ENCODE peak calls at places on chromosomes 11 and 22, in six cellular contexts. One of them, this sample, is unnamed.

GRCh38 chr11:68342459-68343158 is 30.2 kb downstream of the LRP5 start:
- DNase-seq in neuronal stem cell: no peak
- DNase-seq in IMR-90: no peak
- DNase-seq in H1: peak; percentile 29
- DNase-seq in mesenchymal stem cell: peak; percentile 19
- DNase-seq in trophoblast cell: peak; percentile 88
- DNase-seq in this sample: peak; percentile 90

GRCh38 chr11:11899401-11899800 is 57.6 kb downstream of the USP47 start:
- DNase-seq in neuronal stem cell: no peak
- DNase-seq in IMR-90: no peak
- DNase-seq in H1: no peak
- DNase-seq in mesenchymal stem cell: no peak
- DNase-seq in trophoblast cell: no peak
- DNase-seq in this sample: peak; percentile 58

GRCh38 chr22:19854778-19855503 is at the start of the genes GNB1L and RTL10:
- DNase-seq in neuronal stem cell: peak; percentile 95
- DNase-seq in IMR-90: peak; percentile 96
- DNase-seq in H1: peak; percentile 70
- DNase-seq in mesenchymal stem cell: peak; percentile 96
- DNase-seq in trophoblast cell: peak; percentile 96
- DNase-seq in this sample: peak; percentile 97

GRCh38 chr22:23683545-23683944 is 7.3 kb upstream of the RGL4 start:
- DNase-seq in neuronal stem cell: no peak
- DNase-seq in IMR-90: no peak
- DNase-seq in H1: no peak
- DNase-seq in mesenchymal stem cell: no peak
- DNase-seq in trophoblast cell: no peak
- DNase-seq in this sample: no peak

GRCh38 chr11:36300651-36301050 is 4.6 kb downstream of the PRR5L start:
- DNase-seq in neuronal stem cell: no peak
- DNase-seq in IMR-90: peak; percentile 17
- DNase-seq in H1: no peak
- DNase-seq in mesenchymal stem cell: no peak
- DNase-seq in trophoblast cell: no peak
- DNase-seq in this sample: no peak

GRCh38 chr11:77590194-77590591 is 440 bp downstream of the AQP11 start:
- DNase-seq in neuronal stem cell: peak; percentile 17
- DNase-seq in IMR-90: peak; percentile 46
- DNase-seq in H1: no peak
- DNase-seq in mesenchymal stem cell: peak; percentile 55
- DNase-seq in trophoblast cell: peak; percentile 58
- DNase-seq in this sample: peak; percentile 78

GRCh38 chr11:61480936-61481335 is 27.6 kb upstream of the LRRC10B start:
- DNase-seq in neuronal stem cell: peak; percentile 93
- DNase-seq in IMR-90: no peak
- DNase-seq in H1: no peak
- DNase-seq in mesenchymal stem cell: peak; percentile 40
- DNase-seq in trophoblast cell: no peak
- DNase-seq in this sample: peak; percentile 97

GRCh38 chr11:125108469-125108868 is 3.0 kb downstream of the TMEM218 start:
- DNase-seq in neuronal stem cell: no peak
- DNase-seq in IMR-90: peak; percentile 67
- DNase-seq in H1: no peak
- DNase-seq in mesenchymal stem cell: no peak
- DNase-seq in trophoblast cell: no peak
- DNase-seq in this sample: no peak

GRCh38 chr22:19430890-19431541 is 517 bp downstream of the HIRA start:
- DNase-seq in neuronal stem cell: peak; percentile 39
- DNase-seq in IMR-90: peak; percentile 19
- DNase-seq in H1: no peak
- DNase-seq in mesenchymal stem cell: peak; percentile 59
- DNase-seq in trophoblast cell: no peak
- DNase-seq in this sample: peak; percentile 82

GRCh38 chr11:68051191-68052136 is 12.6 kb downstream of the TCIRG1 start:
- DNase-seq in neuronal stem cell: no peak
- DNase-seq in IMR-90: no peak
- DNase-seq in H1: no peak
- DNase-seq in mesenchymal stem cell: no peak
- DNase-seq in trophoblast cell: no peak
- DNase-seq in this sample: peak; percentile 23

GRCh38 chr11:66324626-66325025 is 7.8 kb upstream of the CD248 start:
- DNase-seq in neuronal stem cell: no peak
- DNase-seq in IMR-90: no peak
- DNase-seq in H1: no peak
- DNase-seq in mesenchymal stem cell: peak; percentile 49
- DNase-seq in trophoblast cell: no peak
- DNase-seq in this sample: peak; percentile 53

GRCh38 chr11:115924744-115925567 is 420.7 kb upstream of the CADM1 start:
- DNase-seq in neuronal stem cell: no peak
- DNase-seq in IMR-90: peak; percentile 95
- DNase-seq in H1: no peak
- DNase-seq in mesenchymal stem cell: no peak
- DNase-seq in trophoblast cell: peak; percentile 30
- DNase-seq in this sample: no peak

GRCh38 chr22:27581688-27582087 is 219.9 kb downstream of the MN1 start:
- DNase-seq in neuronal stem cell: no peak
- DNase-seq in IMR-90: peak; percentile 17
- DNase-seq in H1: no peak
- DNase-seq in mesenchymal stem cell: no peak
- DNase-seq in trophoblast cell: no peak
- DNase-seq in this sample: no peak

GRCh38 chr11:33211153-33211552 is 46.0 kb upstream of the HIPK3 start:
- DNase-seq in neuronal stem cell: no peak
- DNase-seq in IMR-90: no peak
- DNase-seq in H1: no peak
- DNase-seq in mesenchymal stem cell: no peak
- DNase-seq in trophoblast cell: no peak
- DNase-seq in this sample: no peak

GRCh38 chr11:35106595-35106994 is 32.4 kb upstream of the CD44 start:
- DNase-seq in neuronal stem cell: no peak
- DNase-seq in IMR-90: no peak
- DNase-seq in H1: no peak
- DNase-seq in mesenchymal stem cell: no peak
- DNase-seq in trophoblast cell: no peak
- DNase-seq in this sample: no peak

GRCh38 chr11:64876226-64876750 is 2.1 kb downstream of the EHD1 start:
- DNase-seq in neuronal stem cell: no peak
- DNase-seq in IMR-90: no peak
- DNase-seq in H1: no peak
- DNase-seq in mesenchymal stem cell: no peak
- DNase-seq in trophoblast cell: no peak
- DNase-seq in this sample: no peak

GRCh38 chr11:114319716-114320328 is 23.6 kb downstream of the NNMT start:
- DNase-seq in neuronal stem cell: no peak
- DNase-seq in IMR-90: no peak
- DNase-seq in H1: no peak
- DNase-seq in mesenchymal stem cell: no peak
- DNase-seq in trophoblast cell: no peak
- DNase-seq in this sample: peak; percentile 37

GRCh38 chr11:70759846-70760245 is 361.5 kb downstream of the CTTN start:
- DNase-seq in neuronal stem cell: no peak
- DNase-seq in IMR-90: no peak
- DNase-seq in H1: no peak
- DNase-seq in mesenchymal stem cell: no peak
- DNase-seq in trophoblast cell: peak; percentile 41
- DNase-seq in this sample: no peak

GRCh38 chr11:43947815-43948214 is 5.4 kb downstream of the C11orf96 start:
- DNase-seq in neuronal stem cell: no peak
- DNase-seq in IMR-90: no peak
- DNase-seq in H1: no peak
- DNase-seq in mesenchymal stem cell: no peak
- DNase-seq in trophoblast cell: no peak
- DNase-seq in this sample: no peak

GRCh38 chr22:43481528-43482309 is 69.9 kb downstream of the MPPED1 start:
- DNase-seq in neuronal stem cell: no peak
- DNase-seq in IMR-90: no peak
- DNase-seq in H1: no peak
- DNase-seq in mesenchymal stem cell: no peak
- DNase-seq in trophoblast cell: no peak
- DNase-seq in this sample: peak; percentile 43

GRCh38 chr11:125944350-125945010 is 1.4 kb upstream of the VSIG10L2 start:
- DNase-seq in neuronal stem cell: no peak
- DNase-seq in IMR-90: no peak
- DNase-seq in H1: no peak
- DNase-seq in mesenchymal stem cell: no peak
- DNase-seq in trophoblast cell: no peak
- DNase-seq in this sample: no peak

GRCh38 chr11:131409307-131409706 is 38.9 kb downstream of the NTM start:
- DNase-seq in neuronal stem cell: no peak
- DNase-seq in IMR-90: no peak
- DNase-seq in H1: no peak
- DNase-seq in mesenchymal stem cell: no peak
- DNase-seq in trophoblast cell: peak; percentile 7
- DNase-seq in this sample: peak; percentile 21

GRCh38 chr22:16845465-16845864 is 20.3 kb upstream of the XKR3 start:
- DNase-seq in neuronal stem cell: no peak
- DNase-seq in IMR-90: no peak
- DNase-seq in H1: no peak
- DNase-seq in mesenchymal stem cell: no peak
- DNase-seq in trophoblast cell: no peak
- DNase-seq in this sample: no peak

GRCh38 chr11:104594228-104594958 is 303.9 kb downstream of the CASP12 start:
- DNase-seq in neuronal stem cell: no peak
- DNase-seq in IMR-90: peak; percentile 39
- DNase-seq in H1: no peak
- DNase-seq in mesenchymal stem cell: no peak
- DNase-seq in trophoblast cell: no peak
- DNase-seq in this sample: no peak

GRCh38 chr11:113533425-113533698 is 58.2 kb upstream of the DRD2 start:
- DNase-seq in neuronal stem cell: no peak
- DNase-seq in IMR-90: no peak
- DNase-seq in H1: no peak
- DNase-seq in mesenchymal stem cell: no peak
- DNase-seq in trophoblast cell: no peak
- DNase-seq in this sample: no peak

GRCh38 chr22:50112151-50113118 is 22.6 kb downstream of the MOV10L1 start:
- DNase-seq in neuronal stem cell: no peak
- DNase-seq in IMR-90: peak; percentile 86
- DNase-seq in H1: no peak
- DNase-seq in mesenchymal stem cell: peak; percentile 89
- DNase-seq in trophoblast cell: no peak
- DNase-seq in this sample: peak; percentile 9

GRCh38 chr11:132822294-132822693 is 710.0 kb downstream of the OPCML start:
- DNase-seq in neuronal stem cell: no peak
- DNase-seq in IMR-90: no peak
- DNase-seq in H1: no peak
- DNase-seq in mesenchymal stem cell: no peak
- DNase-seq in trophoblast cell: no peak
- DNase-seq in this sample: no peak
- H3K4me2 ChIP-seq in neuronal stem cell: no peak overlapping the region
- H3K4me2 ChIP-seq in IMR-90: no peak overlapping the region
- H3K4me2 ChIP-seq in H1: no peak overlapping the region
- H3K4me2 ChIP-seq in mesenchymal stem cell: no peak overlapping the region
- H3K4me2 ChIP-seq in trophoblast cell: no peak overlapping the region
- H3K4me2 ChIP-seq in this sample: no peak overlapping the region

GRCh38 chr11:86981777-86982540 is 26.8 kb upstream of the FZD4 start:
- DNase-seq in neuronal stem cell: no peak
- DNase-seq in IMR-90: no peak
- DNase-seq in H1: no peak
- DNase-seq in mesenchymal stem cell: no peak
- DNase-seq in trophoblast cell: no peak
- DNase-seq in this sample: no peak
- H3K18ac ChIP-seq in neuronal stem cell: no peak overlapping the region
- H3K18ac ChIP-seq in IMR-90: no peak overlapping the region
- H3K18ac ChIP-seq in H1: no peak overlapping the region
- H3K18ac ChIP-seq in mesenchymal stem cell: no peak overlapping the region
- H3K18ac ChIP-seq in trophoblast cell: no peak overlapping the region
- H3K18ac ChIP-seq in this sample: no peak overlapping the region

DNA sequence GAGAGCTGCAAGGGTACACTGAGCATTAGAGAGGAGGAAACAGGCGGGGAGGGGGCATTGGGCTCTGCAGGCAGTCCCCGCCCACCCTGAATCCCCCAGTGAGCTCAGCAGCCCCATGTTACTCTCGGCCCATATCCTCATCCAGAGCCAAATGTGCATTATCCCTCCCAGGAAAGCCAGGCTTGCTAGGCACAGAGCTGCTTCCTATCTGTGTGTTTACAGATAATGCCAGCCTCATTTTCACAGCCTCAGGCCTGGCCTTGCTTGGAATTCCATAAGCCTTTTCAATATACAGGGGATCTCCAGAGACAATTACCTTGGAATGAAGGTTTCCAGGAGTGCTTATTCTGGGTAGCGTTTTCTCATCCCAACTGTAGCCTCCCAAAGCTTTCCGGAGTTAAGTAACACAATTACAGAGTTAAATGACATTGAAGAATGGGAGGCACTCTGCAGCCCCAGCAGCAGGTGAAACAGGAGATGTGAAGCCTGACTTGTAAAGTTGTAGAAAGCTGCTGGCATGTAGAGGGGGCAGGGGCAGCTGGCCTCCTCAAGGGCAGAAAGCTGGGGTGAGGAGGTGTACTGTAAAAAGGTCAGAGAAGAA is 91.5 kb upstream of the TBCEL start:
- DNase-seq in neuronal stem cell: no peak
- DNase-seq in IMR-90: no peak
- DNase-seq in H1: no peak
- DNase-seq in mesenchymal stem cell: no peak
- DNase-seq in trophoblast cell: no peak
- DNase-seq in this sample: peak; percentile 66
- H3K4me3 ChIP-seq in neuronal stem cell: no peak overlapping the region
- H3K4me3 ChIP-seq in IMR-90: no peak overlapping the region
- H3K4me3 ChIP-seq in H1: no peak overlapping the region
- H3K4me3 ChIP-seq in mesenchymal stem cell: no peak overlapping the region
- H3K4me3 ChIP-seq in trophoblast cell: no peak overlapping the region
- H3K4me3 ChIP-seq in this sample: no peak overlapping the region

GRCh38 chr22:39434721-39435120 is 22.1 kb upstream of the MGAT3 start:
- DNase-seq in neuronal stem cell: no peak
- DNase-seq in IMR-90: no peak
- DNase-seq in H1: no peak
- DNase-seq in mesenchymal stem cell: no peak
- DNase-seq in trophoblast cell: no peak
- DNase-seq in this sample: no peak

GRCh38 chr22:39433476-39434242 is 23.2 kb upstream of the MGAT3 start:
- DNase-seq in neuronal stem cell: no peak
- DNase-seq in IMR-90: no peak
- DNase-seq in H1: no peak
- DNase-seq in mesenchymal stem cell: no peak
- DNase-seq in trophoblast cell: no peak
- DNase-seq in this sample: no peak

GRCh38 chr22:39432361-39432811 is 24.4 kb upstream of the MGAT3 start:
- DNase-seq in neuronal stem cell: no peak
- DNase-seq in IMR-90: no peak
- DNase-seq in H1: no peak
- DNase-seq in mesenchymal stem cell: no peak
- DNase-seq in trophoblast cell: no peak
- DNase-seq in this sample: no peak

GRCh38 chr22:39435616-39436015 is 21.2 kb upstream of the MGAT3 start:
- DNase-seq in neuronal stem cell: no peak
- DNase-seq in IMR-90: no peak
- DNase-seq in H1: no peak
- DNase-seq in mesenchymal stem cell: no peak
- DNase-seq in trophoblast cell: no peak
- DNase-seq in this sample: no peak

DNA sequence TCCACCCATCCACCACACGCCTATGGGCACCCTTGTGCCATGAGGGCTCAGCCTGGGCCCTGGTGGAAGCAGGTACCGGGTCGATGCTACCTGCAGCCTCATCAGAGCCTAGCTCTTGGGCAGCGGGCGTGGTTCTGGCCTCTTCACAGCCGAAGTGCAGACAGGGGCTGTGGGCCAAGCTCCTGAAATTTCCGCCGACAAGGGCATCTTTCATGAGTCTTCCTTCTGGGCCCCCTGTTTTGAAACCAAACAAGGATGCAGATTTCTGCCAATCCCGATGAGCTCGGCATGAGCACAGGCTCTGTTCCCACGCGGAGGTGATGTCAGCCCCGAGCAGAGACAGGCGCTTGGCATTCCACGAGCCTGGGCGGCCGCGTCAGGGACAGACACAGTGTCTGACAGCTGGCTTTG is 22.6 kb upstream of the MGAT3 start:
- DNase-seq in neuronal stem cell: no peak
- DNase-seq in IMR-90: no peak
- DNase-seq in H1: no peak
- DNase-seq in mesenchymal stem cell: no peak
- DNase-seq in trophoblast cell: no peak
- DNase-seq in this sample: no peak
- H3K4me2 ChIP-seq in neuronal stem cell: no peak overlapping the region
- H3K4me2 ChIP-seq in IMR-90: no peak overlapping the region
- H3K4me2 ChIP-seq in H1: no peak overlapping the region
- H3K4me2 ChIP-seq in mesenchymal stem cell: no peak overlapping the region
- H3K4me2 ChIP-seq in trophoblast cell: no peak overlapping the region
- H3K4me2 ChIP-seq in this sample: no peak overlapping the region

This sample was measured in mesendoderm.